ENCODE peak calls at places on chromosomes 4 and X, in four cellular contexts. T, G, E and B are unnamed samples.

GRCh38 chr4:21949073-21949457 is 493 bp upstream of the KCNIP4 start:
- DNase-seq in T (no peak), G (no peak), E (no peak), B (no peak)

GRCh38 chr4:1500231-1500965 is 94.2 kb upstream of the NKX1-1 start:
- DNase-seq in T (no peak), G (no peak), E (no peak), B (no peak)

GRCh38 chr4:171846232-171846631 is 33.0 kb downstream of the GALNTL6 start:
- DNase-seq in T (no peak), G (no peak), E (no peak), B (no peak)

GRCh38 chr4:128812360-128812958 is 3.0 kb downstream of the JADE1 start:
- DNase-seq in T (peak; percentile 51), G (peak; percentile 25), E (no peak), B (no peak)

GRCh38 chrX:120559799-120560198 is 963 bp downstream of the CUL4B start:
- DNase-seq in T (no peak), G (no peak), E (no peak), B (no peak)

GRCh38 chr4:8494983-8495548 is 54.5 kb downstream of the TRMT44 start:
- DNase-seq in T (no peak), G (no peak), E (no peak), B (no peak)

GRCh38 chr4:3636628-3637320 is 104.6 kb upstream of the LRPAP1 start:
- DNase-seq in T (no peak), G (no peak), E (no peak), B (no peak)

GRCh38 chr4:48570646-48571220 is 80.7 kb downstream of the ZAR1 start:
- DNase-seq in T (no peak), G (no peak), E (no peak), B (no peak)